ENCODE peak calls at places on chromosomes 4 and X, in seven cellular contexts. One of them, this sample, is unnamed.

GRCh38 chrX:78029663-78030062 is 60.2 kb upstream of the PGAM4 start:
- DNase-seq in NCI-H1694 treated with DMSO at 0.1 percent for 48 hours: peak; percentile 24
- DNase-seq in BE2C: peak; percentile 35
- DNase-seq in stimulated activated effector memory CD8-positive, alpha-beta T cell treated with anti-CD3 and anti-CD28 coated beads, Interleukin-12 subunit alpha, Interleukin-12 subunit beta, amount 100 ng/mL, for 72 hours: no peak
- DNase-seq in stomach: no peak
- DNase-seq in stimulated activated CD4-positive, alpha-beta T cell treated with anti-CD3 and anti-CD28 coated beads, Interleukin-1b, Interleukin-23, amount 100 ng/mL, for 24 hours: no peak
- DNase-seq in left ventricle myocardium inferior: peak; percentile 13
- DNase-seq in this sample: no peak

GRCh38 chr4:20422398-20422797 is 170.7 kb downstream of the SLIT2 start:
- DNase-seq in BE2C: peak; percentile 75
- DNase-seq in stomach: peak; percentile 56
- DNase-seq in stimulated activated CD4-positive, alpha-beta T cell treated with anti-CD3 and anti-CD28 coated beads, Interleukin-1b, Interleukin-23, amount 100 ng/mL, for 24 hours: no peak
- DNase-seq in left ventricle myocardium inferior: no peak
- DNase-seq in NCI-H1694 treated with DMSO at 0.1 percent for 48 hours: peak; percentile 19
- DNase-seq in stimulated activated effector memory CD8-positive, alpha-beta T cell treated with anti-CD3 and anti-CD28 coated beads, Interleukin-12 subunit alpha, Interleukin-12 subunit beta, amount 100 ng/mL, for 72 hours: no peak
- DNase-seq in this sample: no peak

GRCh38 chr4:47213971-47214370 is 182.6 kb downstream of the GABRB1 start:
- DNase-seq in stomach: no peak
- DNase-seq in left ventricle myocardium inferior: no peak
- DNase-seq in stimulated activated effector memory CD8-positive, alpha-beta T cell treated with anti-CD3 and anti-CD28 coated beads, Interleukin-12 subunit alpha, Interleukin-12 subunit beta, amount 100 ng/mL, for 72 hours: no peak
- DNase-seq in BE2C: peak; percentile 47
- DNase-seq in stimulated activated CD4-positive, alpha-beta T cell treated with anti-CD3 and anti-CD28 coated beads, Interleukin-1b, Interleukin-23, amount 100 ng/mL, for 24 hours: no peak
- DNase-seq in NCI-H1694 treated with DMSO at 0.1 percent for 48 hours: no peak
- DNase-seq in this sample: no peak

GRCh38 chr4:10490996-10491395 is 33.8 kb upstream of the ZNF518B start:
- DNase-seq in stomach: no peak
- DNase-seq in stimulated activated CD4-positive, alpha-beta T cell treated with anti-CD3 and anti-CD28 coated beads, Interleukin-1b, Interleukin-23, amount 100 ng/mL, for 24 hours: no peak
- DNase-seq in left ventricle myocardium inferior: no peak
- DNase-seq in stimulated activated effector memory CD8-positive, alpha-beta T cell treated with anti-CD3 and anti-CD28 coated beads, Interleukin-12 subunit alpha, Interleukin-12 subunit beta, amount 100 ng/mL, for 72 hours: no peak
- DNase-seq in NCI-H1694 treated with DMSO at 0.1 percent for 48 hours: no peak
- DNase-seq in BE2C: no peak
- DNase-seq in this sample: no peak

GRCh38 chr4:142091691-142092182 is 455.4 kb downstream of the IL15 start:
- DNase-seq in stomach: no peak
- DNase-seq in stimulated activated effector memory CD8-positive, alpha-beta T cell treated with anti-CD3 and anti-CD28 coated beads, Interleukin-12 subunit alpha, Interleukin-12 subunit beta, amount 100 ng/mL, for 72 hours: no peak
- DNase-seq in stimulated activated CD4-positive, alpha-beta T cell treated with anti-CD3 and anti-CD28 coated beads, Interleukin-1b, Interleukin-23, amount 100 ng/mL, for 24 hours: no peak
- DNase-seq in BE2C: peak; percentile 7
- DNase-seq in NCI-H1694 treated with DMSO at 0.1 percent for 48 hours: no peak
- DNase-seq in left ventricle myocardium inferior: no peak
- DNase-seq in this sample: peak; percentile 22

GRCh38 chr4:40232610-40233009 is 35.8 kb downstream of the RHOH start:
- DNase-seq in stimulated activated CD4-positive, alpha-beta T cell treated with anti-CD3 and anti-CD28 coated beads, Interleukin-1b, Interleukin-23, amount 100 ng/mL, for 24 hours: no peak
- DNase-seq in stomach: no peak
- DNase-seq in BE2C: no peak
- DNase-seq in left ventricle myocardium inferior: no peak
- DNase-seq in stimulated activated effector memory CD8-positive, alpha-beta T cell treated with anti-CD3 and anti-CD28 coated beads, Interleukin-12 subunit alpha, Interleukin-12 subunit beta, amount 100 ng/mL, for 72 hours: no peak
- DNase-seq in NCI-H1694 treated with DMSO at 0.1 percent for 48 hours: no peak
- DNase-seq in this sample: no peak

GRCh38 chr4:138405439-138405838 is 163.3 kb upstream of the SLC7A11 start:
- DNase-seq in BE2C: no peak
- DNase-seq in stomach: no peak
- DNase-seq in stimulated activated effector memory CD8-positive, alpha-beta T cell treated with anti-CD3 and anti-CD28 coated beads, Interleukin-12 subunit alpha, Interleukin-12 subunit beta, amount 100 ng/mL, for 72 hours: no peak
- DNase-seq in NCI-H1694 treated with DMSO at 0.1 percent for 48 hours: no peak
- DNase-seq in left ventricle myocardium inferior: no peak
- DNase-seq in stimulated activated CD4-positive, alpha-beta T cell treated with anti-CD3 and anti-CD28 coated beads, Interleukin-1b, Interleukin-23, amount 100 ng/mL, for 24 hours: no peak
- DNase-seq in this sample: no peak

GRCh38 chrX:40085086-40085551 is 12.6 kb downstream of the BCOR start:
- DNase-seq in stomach: no peak
- DNase-seq in left ventricle myocardium inferior: no peak
- DNase-seq in BE2C: no peak
- DNase-seq in stimulated activated effector memory CD8-positive, alpha-beta T cell treated with anti-CD3 and anti-CD28 coated beads, Interleukin-12 subunit alpha, Interleukin-12 subunit beta, amount 100 ng/mL, for 72 hours: no peak
- DNase-seq in NCI-H1694 treated with DMSO at 0.1 percent for 48 hours: no peak
- DNase-seq in stimulated activated CD4-positive, alpha-beta T cell treated with anti-CD3 and anti-CD28 coated beads, Interleukin-1b, Interleukin-23, amount 100 ng/mL, for 24 hours: no peak
- DNase-seq in this sample: no peak

GRCh38 chr4:77126844-77127614 is 30.0 kb upstream of the CCNG2 start:
- DNase-seq in stimulated activated CD4-positive, alpha-beta T cell treated with anti-CD3 and anti-CD28 coated beads, Interleukin-1b, Interleukin-23, amount 100 ng/mL, for 24 hours: no peak
- DNase-seq in stomach: no peak
- DNase-seq in stimulated activated effector memory CD8-positive, alpha-beta T cell treated with anti-CD3 and anti-CD28 coated beads, Interleukin-12 subunit alpha, Interleukin-12 subunit beta, amount 100 ng/mL, for 72 hours: no peak
- DNase-seq in BE2C: no peak
- DNase-seq in left ventricle myocardium inferior: no peak
- DNase-seq in NCI-H1694 treated with DMSO at 0.1 percent for 48 hours: no peak
- DNase-seq in this sample: no peak

GRCh38 chr4:108762559-108763225 is at the start of gene ETNPPL:
- DNase-seq in NCI-H1694 treated with DMSO at 0.1 percent for 48 hours: no peak
- DNase-seq in stomach: peak; percentile 31
- DNase-seq in left ventricle myocardium inferior: peak; percentile 31
- DNase-seq in stimulated activated CD4-positive, alpha-beta T cell treated with anti-CD3 and anti-CD28 coated beads, Interleukin-1b, Interleukin-23, amount 100 ng/mL, for 24 hours: peak; percentile 3
- DNase-seq in BE2C: peak; percentile 11
- DNase-seq in stimulated activated effector memory CD8-positive, alpha-beta T cell treated with anti-CD3 and anti-CD28 coated beads, Interleukin-12 subunit alpha, Interleukin-12 subunit beta, amount 100 ng/mL, for 72 hours: peak; percentile 3
- DNase-seq in this sample: no peak

This sample was measured in omental fat pad.